ENCODE peak calls at places on chromosomes 12 and 14, in six cellular contexts. G is HepG2, B is K562, S is H1, E is GM12878, C is HCT116. Q is an unnamed sample.

GRCh38 chr14:32366256-32366655 is 37.2 kb downstream of the AKAP6 start:
- DNase-seq in G (no peak), B (no peak), S (no peak), E (no peak), C (no peak), Q (no peak)

GRCh38 chr12:46608431-46609280 is 217.1 kb downstream of the SLC38A4 start:
- DNase-seq in G (no peak), B (no peak), S (no peak), E (no peak), C (no peak), Q (no peak)

GRCh38 chr12:124779161-124780141 is 84.2 kb downstream of the SCARB1 start:
- DNase-seq in G (no peak), B (no peak), S (no peak), E (peak), C (no peak), Q (no peak)

GRCh38 chr14:21123429-21123828 is 22.6 kb downstream of the TMEM253 start:
- DNase-seq in G (peak), B (no peak), S (no peak), E (no peak), C (no peak), Q (no peak)

GRCh38 chr14:32618991-32619390 is 289.9 kb downstream of the AKAP6 start:
- DNase-seq in G (no peak), B (no peak), S (no peak), E (no peak), C (no peak), Q (no peak)

GRCh38 chr12:2113501-2113912 is 60.7 kb downstream of the CACNA1C start:
- DNase-seq in G (no peak), B (no peak), S (no peak), E (no peak), C (no peak), Q (no peak)

GRCh38 chr14:103121161-103121845 is 2.0 kb upstream of the TNFAIP2 start:
- DNase-seq in G (no peak), B (no peak), S (no peak), E (no peak), C (no peak), Q (no peak)

GRCh38 chr12:30026621-30027234 is 243.0 kb upstream of the TMTC1 start:
- DNase-seq in G (no peak), B (no peak), S (no peak), E (no peak), C (no peak), Q (no peak)

GRCh38 chr14:36021030-36021422 is 155.5 kb downstream of the PTCSC3 start:
- DNase-seq in G (no peak), B (no peak), S (no peak), E (peak), C (no peak), Q (no peak)

GRCh38 chr12:113237748-113238147 is 16.5 kb downstream of the TPCN1 start:
- DNase-seq in G (no peak), B (peak), S (no peak), E (no peak), C (no peak), Q (no peak)

GRCh38 chr12:53031616-53032015 is 18.2 kb upstream of the TNS2 start:
- DNase-seq in G (no peak), B (no peak), S (no peak), E (no peak), C (no peak), Q (no peak)

GRCh38 chr14:75610839-75611238 is 32.4 kb downstream of the FLVCR2 start:
- DNase-seq in G (no peak), B (no peak), S (no peak), E (no peak), C (no peak), Q (no peak)

GRCh38 chr14:51684760-51685159 is 33.0 kb downstream of the FRMD6 start:
- DNase-seq in G (no peak), B (no peak), S (no peak), E (no peak), C (no peak), Q (no peak)

GRCh38 chr14:37021406-37021805 is 151.0 kb downstream of the SLC25A21 start:
- DNase-seq in G (no peak), B (no peak), S (no peak), E (no peak), C (no peak), Q (no peak)

GRCh38 chr12:15599266-15600037 is 189.7 kb downstream of the EPS8 start:
- DNase-seq in G (no peak), B (no peak), S (no peak), E (no peak), C (no peak), Q (no peak)

GRCh38 chr14:23539867-23540469 is 11.6 kb downstream of the ZFHX2 start:
- DNase-seq in G (no peak), B (no peak), S (no peak), E (no peak), C (no peak), Q (no peak)

GRCh38 chr14:65834812-65835211 is 422.3 kb downstream of the FUT8 start:
- DNase-seq in G (no peak), B (no peak), S (no peak), E (no peak), C (no peak), Q (no peak)

GRCh38 chr12:42985506-42985905 is 396.0 kb upstream of the PRICKLE1 start:
- DNase-seq in G (no peak), B (no peak), S (peak), E (no peak), C (no peak), Q (peak)

GRCh38 chr14:61472025-61472672 is 150.8 kb downstream of the PRKCH start:
- DNase-seq in G (peak), B (no peak), S (no peak), E (no peak), C (no peak), Q (no peak)

GRCh38 chr14:61472801-61473376 is 151.5 kb downstream of the PRKCH start:
- DNase-seq in G (no peak), B (no peak), S (no peak), E (no peak), C (no peak), Q (no peak)

GRCh38 chr14:61470261-61470953 is 149.0 kb downstream of the PRKCH start:
- DNase-seq in G (no peak), B (no peak), S (no peak), E (no peak), C (no peak), Q (peak)

GRCh38 chr14:61470954-61471279 is 149.5 kb downstream of the PRKCH start:
- DNase-seq in G (no peak), B (no peak), S (no peak), E (no peak), C (no peak), Q (no peak)

GRCh38 chr14:61471297-61471980 is 150.1 kb downstream of the PRKCH start:
- DNase-seq in G (no peak), B (no peak), S (no peak), E (no peak), C (no peak), Q (no peak)
- TF ChIP-seq ZNF274 in G (no peak), B (no peak), S (no peak), E (no peak), C (no peak), Q (no peak)

GRCh38 chr14:101813171-101813759 is 51.8 kb downstream of the PPP2R5C start:
- DNase-seq in G (no peak), B (no peak), S (no peak), E (no peak), C (no peak), Q (no peak)
- TF ChIP-seq ZNF274 in G (no peak), B (no peak), S (no peak), E (no peak), C (no peak), Q (no peak)

GRCh38 chr12:81257952-81258551 is 180.2 kb downstream of the ACSS3 start:
- DNase-seq in G (peak), B (no peak), S (no peak), E (no peak), C (peak), Q (peak)
- TF ChIP-seq ZNF274 in G (no peak), B (no peak), S (no peak), E (no peak), C (no peak), Q (no peak)

GRCh38 chr12:121990692-121991603 is 30.7 kb upstream of the BCL7A start:
- DNase-seq in G (no peak), B (no peak), S (no peak), E (peak), C (no peak), Q (no peak)

GRCh38 chr12:121989951-121990647 is 31.6 kb upstream of the BCL7A start:
- DNase-seq in G (no peak), B (no peak), S (no peak), E (no peak), C (no peak), Q (no peak)

GRCh38 chr12:121996050-121996944 is 25.4 kb upstream of the BCL7A start:
- DNase-seq in G (peak), B (no peak), S (no peak), E (no peak), C (no peak), Q (no peak)

GRCh38 chr12:121989266-121989950 is 32.3 kb upstream of the BCL7A start:
- DNase-seq in G (no peak), B (no peak), S (no peak), E (no peak), C (no peak), Q (no peak)

GRCh38 chr12:121992059-121992879 is 29.4 kb upstream of the BCL7A start:
- DNase-seq in G (peak), B (no peak), S (no peak), E (peak), C (no peak), Q (no peak)
- TF ChIP-seq ZNF274 in G (no peak), B (no peak), S (no peak), E (no peak), C (no peak), Q (no peak)

GRCh38 chr12:123365141-123365917 is 682 bp upstream of the SBNO1 start:
- DNase-seq in G (peak), B (peak), S (peak), E (peak), C (peak), Q (peak)
- TF ChIP-seq ZNF274 in G (no peak), B (no peak), S (no peak), E (no peak), C (no peak), Q (no peak)

GRCh38 chr12:11730299-11731041 is 81.0 kb downstream of the ETV6 start:
- DNase-seq in G (no peak), B (no peak), S (no peak), E (peak), C (peak), Q (no peak)

GRCh38 chr12:11731042-11731357 is 81.5 kb downstream of the ETV6 start:
- DNase-seq in G (no peak), B (no peak), S (no peak), E (no peak), C (no peak), Q (no peak)

GRCh38 chr12:11729008-11729407 is 79.5 kb downstream of the ETV6 start:
- DNase-seq in G (no peak), B (no peak), S (no peak), E (no peak), C (no peak), Q (no peak)

GRCh38 chr12:11728154-11728755 is 78.8 kb downstream of the ETV6 start:
- DNase-seq in G (no peak), B (no peak), S (no peak), E (no peak), C (no peak), Q (no peak)

DNA sequence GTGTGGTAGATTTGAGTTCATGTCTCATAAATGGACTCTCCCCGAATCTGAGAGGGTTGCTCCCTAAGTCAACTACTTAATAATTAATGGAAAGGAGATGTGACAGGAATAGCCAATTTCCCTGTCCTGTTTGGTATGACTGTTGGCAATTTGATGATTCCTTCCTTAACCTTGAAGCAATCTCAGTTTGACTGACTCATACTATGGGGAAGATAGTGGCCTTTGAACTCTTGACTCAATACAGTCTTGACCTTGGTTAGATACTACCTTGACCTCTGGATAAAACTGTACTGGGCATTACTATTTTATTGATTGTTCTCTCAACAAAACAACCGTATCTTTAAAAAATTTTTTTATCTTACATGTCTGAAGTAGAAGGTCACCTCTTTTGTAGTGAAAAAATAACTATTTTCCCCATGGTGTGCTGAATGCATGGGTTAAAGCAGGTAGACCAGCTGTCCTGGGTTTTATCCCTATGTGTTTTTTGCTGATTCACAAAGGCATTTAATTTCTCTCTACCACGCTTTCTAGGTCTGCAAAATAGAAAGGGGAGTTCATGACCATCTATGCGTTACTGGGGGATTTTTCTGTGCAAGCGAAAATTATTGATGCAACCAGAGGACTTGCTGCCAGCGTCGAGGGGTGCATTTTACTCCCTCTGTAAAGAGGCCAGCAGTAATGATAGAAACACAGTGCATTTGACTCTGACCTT is 80.1 kb downstream of the ETV6 start:
- DNase-seq in G (no peak), B (no peak), S (no peak), E (no peak), C (no peak), Q (no peak)
- TF ChIP-seq ZNF274 in G (no peak), B (no peak), S (no peak), E (no peak), C (no peak), Q (no peak)

GRCh38 chr14:85315891-85316290 is 214.1 kb upstream of the FLRT2 start:
- DNase-seq in G (no peak), B (no peak), S (no peak), E (no peak), C (no peak), Q (no peak)

GRCh38 chr14:85316701-85317100 is 213.2 kb upstream of the FLRT2 start:
- DNase-seq in G (no peak), B (no peak), S (no peak), E (no peak), C (no peak), Q (no peak)

GRCh38 chr14:85317491-85318021 is 212.4 kb upstream of the FLRT2 start:
- DNase-seq in G (no peak), B (no peak), S (no peak), E (no peak), C (no peak), Q (no peak)

GRCh38 chr14:85319101-85319500 is 210.8 kb upstream of the FLRT2 start:
- DNase-seq in G (no peak), B (no peak), S (no peak), E (no peak), C (no peak), Q (no peak)

DNA sequence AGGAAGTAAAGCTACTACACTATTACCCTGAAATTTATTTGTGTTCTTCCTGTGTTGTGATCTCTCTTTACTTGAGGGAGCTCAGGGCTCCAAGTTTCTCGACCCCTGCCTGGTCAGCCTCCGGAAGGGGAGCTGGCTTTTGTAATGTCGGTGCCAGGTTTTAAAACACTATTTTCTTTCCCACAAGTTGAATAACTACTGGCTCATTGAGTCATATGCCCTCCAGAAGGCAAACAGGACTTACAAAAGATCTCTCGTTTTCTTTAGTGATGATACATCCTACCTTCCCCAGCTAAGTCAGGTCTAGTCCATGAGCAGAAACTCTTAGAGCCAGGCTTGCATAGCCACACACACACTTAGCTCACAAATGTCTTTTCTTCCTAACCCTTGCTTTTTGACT is 209.9 kb upstream of the FLRT2 start:
- DNase-seq in G (no peak), B (no peak), S (no peak), E (no peak), C (no peak), Q (no peak)
- TF ChIP-seq ZNF274 in G (no peak), B (no peak), S (no peak), E (no peak), C (no peak), Q (no peak)

GRCh38 chr12:102730996-102731395 is 186.0 kb downstream of the PAH start:
- DNase-seq in G (no peak), B (no peak), S (no peak), E (no peak), C (no peak), Q (no peak)

GRCh38 chr12:102726686-102727085 is 190.4 kb downstream of the PAH start:
- DNase-seq in G (no peak), B (no peak), S (no peak), E (no peak), C (no peak), Q (no peak)

DNA sequence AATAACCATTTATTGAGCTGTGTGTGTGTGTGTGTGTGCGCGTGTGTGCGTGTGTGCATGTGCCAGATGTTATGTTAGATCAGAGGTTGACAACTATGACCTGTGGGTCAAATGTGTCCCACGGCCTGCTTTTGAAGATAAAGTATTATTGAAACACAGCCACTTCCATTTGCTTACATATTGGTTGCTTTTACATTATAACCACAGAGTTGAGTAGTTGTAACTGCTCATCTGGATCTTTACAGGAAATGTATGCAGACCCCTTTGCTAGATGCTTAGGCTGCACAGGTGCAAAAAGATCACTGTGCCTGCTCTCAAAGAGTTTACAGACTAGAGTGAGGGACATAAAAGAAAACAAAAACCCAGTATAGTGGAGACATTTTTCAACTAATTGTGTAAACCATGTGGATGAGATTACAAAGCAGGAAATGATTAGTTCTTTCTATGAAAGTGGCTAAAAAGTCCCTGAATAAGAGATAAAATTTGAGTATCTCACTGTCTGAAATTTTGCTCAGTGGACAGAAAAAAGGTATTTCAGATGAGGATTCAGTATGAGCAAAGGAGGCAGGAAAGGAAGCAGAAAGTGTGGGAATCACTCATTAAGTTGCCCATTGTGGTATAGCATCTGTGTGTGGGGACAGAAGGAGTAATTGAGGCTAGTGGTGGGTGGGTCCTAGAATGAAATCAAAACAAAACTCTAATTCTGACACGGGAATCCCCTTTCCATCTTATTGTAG is 188.4 kb downstream of the PAH start:
- DNase-seq in G (no peak), B (no peak), S (no peak), E (peak), C (no peak), Q (no peak)
- TF ChIP-seq ZNF274 in G (no peak), B (no peak), S (no peak), E (no peak), C (no peak), Q (no peak)

DNA sequence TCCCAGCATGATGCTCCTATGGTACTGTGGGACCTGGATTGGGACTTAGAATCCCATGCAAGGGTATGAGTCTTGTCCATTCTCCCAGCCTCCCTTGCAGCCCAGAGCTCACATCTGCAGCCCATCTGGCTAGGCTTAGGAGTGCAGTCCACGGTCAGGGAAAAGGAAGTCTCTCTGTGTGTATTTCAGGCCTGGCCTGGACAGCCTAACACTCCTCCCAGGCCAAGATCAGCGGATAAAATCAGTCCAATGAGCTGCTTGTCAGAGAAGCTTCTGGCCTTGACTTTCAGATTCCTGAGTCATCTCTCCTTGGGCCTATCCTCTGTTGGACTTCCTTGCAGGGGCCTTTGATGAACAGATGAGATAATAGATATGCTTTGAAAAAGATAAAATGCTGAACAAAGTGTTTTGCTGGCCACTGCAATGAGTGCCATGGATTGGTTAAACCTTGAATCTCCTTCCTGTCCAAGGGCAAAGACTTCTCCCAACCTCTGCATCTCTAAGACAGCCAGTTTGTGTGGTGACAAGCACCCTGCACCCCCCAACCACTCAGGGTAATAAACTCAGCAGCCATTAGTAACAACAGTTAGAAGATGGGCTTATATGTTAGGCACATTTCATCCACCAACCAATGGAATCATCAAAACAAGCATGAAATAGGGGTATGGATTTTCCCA is 412.8 kb upstream of the TBX3 start:
- DNase-seq in G (no peak), B (no peak), S (no peak), E (no peak), C (no peak), Q (no peak)
- TF ChIP-seq ZNF274 in G (no peak), B (no peak), S (no peak), E (no peak), C (no peak), Q (no peak)

GRCh38 chr14:84036863-84037262 is 1493.1 kb upstream of the FLRT2 start:
- DNase-seq in G (no peak), B (no peak), S (no peak), E (peak), C (no peak), Q (no peak)
- TF ChIP-seq ZNF274 in G (no peak), B (no peak), S (no peak), E (no peak), C (no peak), Q (no peak)

Q was measured in NT2/D1.